ENCODE peak calls at places on chromosomes 1 and 21, in seven cellular contexts. B is pancreas, J is astrocyte of the cerebellum, K is endothelial cell of umbilical vein, Q is bronchial epithelial cell, M is upper lobe of right lung, A is tibial nerve. P is an unnamed sample.

GRCh38 chr1:109306832-109307362 is at the start of gene MYBPHL:
- DNase-seq in B (no peak), J (no peak), K (no peak), Q (no peak), M (peak), A (no peak), P (no peak)

GRCh38 chr1:52424757-52425265 is 20.4 kb downstream of the PRPF38A start:
- DNase-seq in B (no peak), J (no peak), K (no peak), Q (peak), M (no peak), A (no peak), P (no peak)

GRCh38 chr1:35591211-35591610 is 18.1 kb downstream of the TFAP2E start:
- DNase-seq in B (no peak), J (no peak), K (no peak), Q (no peak), M (peak), A (no peak), P (no peak)

GRCh38 chr1:183079697-183080096 is 56.5 kb downstream of the LAMC1 start:
- DNase-seq in B (no peak), J (no peak), K (no peak), Q (no peak), M (no peak), A (no peak), P (no peak)

GRCh38 chr1:25996966-25997758 is 701 bp downstream of the PAFAH2 start:
- DNase-seq in B (no peak), J (no peak), K (peak), Q (peak), M (no peak), A (no peak), P (no peak)

GRCh38 chr1:177585492-177586220 is 384.2 kb downstream of the SEC16B start:
- DNase-seq in B (no peak), J (no peak), K (no peak), Q (peak), M (no peak), A (no peak), P (peak)

GRCh38 chr1:210747890-210748289 is 386.1 kb downstream of the KCNH1 start:
- DNase-seq in B (peak), J (no peak), K (no peak), Q (no peak), M (no peak), A (no peak), P (no peak)

GRCh38 chr1:30892671-30893073 is 15.9 kb downstream of the SDC3 start:
- DNase-seq in B (no peak), J (no peak), K (no peak), Q (no peak), M (no peak), A (no peak), P (no peak)

GRCh38 chr21:17976139-17976538 is 157.0 kb upstream of the C21orf91 start:
- DNase-seq in B (no peak), J (no peak), K (no peak), Q (no peak), M (no peak), A (no peak), P (no peak)

GRCh38 chr1:182974792-182975191 is 21.8 kb upstream of the SHCBP1L start:
- DNase-seq in B (no peak), J (no peak), K (no peak), Q (no peak), M (no peak), A (no peak), P (no peak)

GRCh38 chr21:42066521-42066920 is 4.6 kb upstream of the UMODL1 start:
- DNase-seq in B (no peak), J (no peak), K (no peak), Q (no peak), M (no peak), A (no peak), P (no peak)

GRCh38 chr1:182304218-182305016 is 87.2 kb downstream of the GLUL start:
- DNase-seq in B (no peak), J (no peak), K (no peak), Q (no peak), M (no peak), A (no peak), P (no peak)

GRCh38 chr1:228166170-228166936 is 749 bp downstream of the IBA57 start:
- DNase-seq in B (peak), J (peak), K (no peak), Q (peak), M (no peak), A (peak), P (peak)

GRCh38 chr1:84069236-84069845 is 70.4 kb upstream of the TTLL7 start:
- DNase-seq in B (no peak), J (no peak), K (no peak), Q (no peak), M (no peak), A (no peak), P (no peak)

GRCh38 chr1:102107441-102107840 is 110.7 kb upstream of the OLFM3 start:
- DNase-seq in B (no peak), J (no peak), K (no peak), Q (no peak), M (no peak), A (no peak), P (no peak)

GRCh38 chr1:3702990-3703728 is 49.1 kb upstream of the CCDC27 start:
- DNase-seq in B (no peak), J (no peak), K (no peak), Q (peak), M (no peak), A (no peak), P (peak)

GRCh38 chr1:192872010-192872409 is 63.2 kb downstream of the RGS2 start:
- DNase-seq in B (no peak), J (no peak), K (no peak), Q (no peak), M (no peak), A (no peak), P (no peak)

GRCh38 chr1:229434005-229434640 is at the start of gene ACTA1:
- DNase-seq in B (no peak), J (no peak), K (no peak), Q (no peak), M (no peak), A (no peak), P (no peak)

GRCh38 chr1:225762444-225762843 is 15.2 kb upstream of the SRP9 start:
- DNase-seq in B (no peak), J (no peak), K (no peak), Q (peak), M (no peak), A (no peak), P (no peak)

GRCh38 chr1:237562247-237562823 is 328.4 kb downstream of the ZP4 start:
- DNase-seq in B (no peak), J (peak), K (peak), Q (peak), M (no peak), A (no peak), P (peak)

GRCh38 chr1:215277537-215277936 is 195.0 kb downstream of the KCNK2 start:
- DNase-seq in B (no peak), J (no peak), K (peak), Q (no peak), M (no peak), A (no peak), P (no peak)

GRCh38 chr1:245310605-245311531 is 156.1 kb downstream of the KIF26B start:
- DNase-seq in B (no peak), J (no peak), K (no peak), Q (no peak), M (no peak), A (no peak), P (no peak)

GRCh38 chr1:65509912-65510680 is 89.6 kb downstream of the LEPR start:
- DNase-seq in B (no peak), J (no peak), K (peak), Q (no peak), M (no peak), A (no peak), P (no peak)

GRCh38 chr1:79355073-79355472 is 348.5 kb upstream of the ADGRL4 start:
- DNase-seq in B (no peak), J (peak), K (peak), Q (peak), M (no peak), A (no peak), P (no peak)

GRCh38 chr1:184408580-184408979 is 21.8 kb downstream of the C1orf21 start:
- DNase-seq in B (no peak), J (no peak), K (no peak), Q (no peak), M (no peak), A (no peak), P (no peak)

GRCh38 chr1:184684285-184685077 is 70.2 kb downstream of the EDEM3 start:
- DNase-seq in B (no peak), J (no peak), K (no peak), Q (no peak), M (no peak), A (no peak), P (no peak)

GRCh38 chr1:156661932-156662587 is 15.1 kb downstream of the NES start:
- DNase-seq in B (no peak), J (no peak), K (no peak), Q (no peak), M (no peak), A (no peak), P (no peak)

GRCh38 chr1:199857103-199857502 is 170.4 kb upstream of the NR5A2 start:
- DNase-seq in B (no peak), J (no peak), K (no peak), Q (peak), M (no peak), A (no peak), P (no peak)

GRCh38 chr1:98792123-98792522 is 130.6 kb downstream of the SNX7 start:
- DNase-seq in B (no peak), J (no peak), K (no peak), Q (no peak), M (no peak), A (no peak), P (no peak)

GRCh38 chr1:155206891-155207577 is 663 bp downstream of the THBS3 start:
- DNase-seq in B (peak), J (no peak), K (peak), Q (peak), M (peak), A (peak), P (no peak)

GRCh38 chr1:202210969-202211368 is 17.4 kb downstream of the LGR6 start:
- DNase-seq in B (no peak), J (no peak), K (no peak), Q (no peak), M (no peak), A (no peak), P (no peak)

GRCh38 chr1:223156343-223156742 is 13.3 kb upstream of the TLR5 start:
- DNase-seq in B (no peak), J (no peak), K (no peak), Q (no peak), M (no peak), A (no peak), P (no peak)

GRCh38 chr1:223153177-223154119 is 10.4 kb upstream of the TLR5 start:
- DNase-seq in B (no peak), J (no peak), K (peak), Q (no peak), M (no peak), A (no peak), P (no peak)

GRCh38 chr1:223152399-223152798 is 9.4 kb upstream of the TLR5 start:
- DNase-seq in B (no peak), J (no peak), K (no peak), Q (no peak), M (no peak), A (no peak), P (no peak)

DNA sequence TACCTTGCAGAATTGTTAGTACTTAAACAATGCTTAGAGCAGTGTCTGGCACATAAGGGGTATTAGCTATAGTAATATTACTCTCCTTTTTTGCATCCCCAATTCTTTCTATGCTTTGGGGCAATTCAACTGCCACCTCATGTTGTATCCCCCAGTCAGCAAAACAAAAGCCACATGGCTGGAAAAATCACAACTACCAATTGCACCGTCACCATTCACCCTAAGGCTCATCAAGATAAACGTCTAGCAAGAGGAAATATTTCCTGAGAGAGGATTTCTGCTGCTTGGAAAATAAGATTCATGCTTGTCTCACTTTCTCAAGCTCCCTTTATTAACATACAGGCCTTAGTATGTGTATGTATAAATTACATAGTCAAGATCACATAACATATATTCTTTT is 12.1 kb upstream of the TLR5 start:
- DNase-seq in B (no peak), J (no peak), K (no peak), Q (no peak), M (no peak), A (no peak), P (no peak)
- H3K4me3 ChIP-seq in B (no peak), J (no peak), K (no peak), Q (no peak), M (no peak), A (no peak), P (no peak)

GRCh38 chr1:209747580-209748262 is 8.1 kb upstream of the TRAF3IP3 start:
- DNase-seq in B (peak), J (peak), K (peak), Q (peak), M (peak), A (peak), P (peak)
- TF ChIP-seq CTCF in B (peak), J (peak), K (peak), Q (peak), M (peak), A (peak), P (peak)

DNA sequence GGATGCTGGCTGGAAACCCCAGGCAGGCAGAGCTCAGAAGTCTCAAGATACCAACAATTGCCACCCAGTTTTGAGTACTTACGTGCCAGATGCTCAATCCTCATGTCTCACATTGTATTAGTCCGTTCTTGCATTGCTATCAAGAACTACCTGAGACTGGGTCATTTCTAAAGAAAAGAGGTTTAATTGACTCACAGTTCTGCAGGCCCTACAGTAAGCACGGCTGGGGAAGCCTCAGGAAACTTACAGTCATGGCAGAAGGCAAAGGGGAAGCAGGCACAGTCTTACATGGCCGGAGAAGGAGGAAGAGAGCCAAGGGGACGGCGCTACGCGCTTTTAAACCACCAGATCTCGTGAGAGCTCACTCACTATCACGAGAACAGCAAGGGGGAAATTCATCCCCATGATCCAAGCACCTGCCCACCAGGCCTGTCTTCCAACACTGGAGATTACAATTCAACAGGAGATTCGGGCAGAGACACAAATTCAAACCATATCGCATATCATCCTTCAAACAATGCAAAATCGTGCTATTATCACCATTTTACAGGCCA is 58.0 kb downstream of the KAZN start:
- DNase-seq in B (no peak), J (no peak), K (no peak), Q (no peak), M (no peak), A (no peak), P (no peak)
- H3K4me3 ChIP-seq in B (no peak), J (no peak), K (no peak), Q (no peak), M (no peak), A (no peak), P (no peak)

GRCh38 chr1:37038079-37038702 is 3.9 kb upstream of the GRIK3 start:
- DNase-seq in B (no peak), J (no peak), K (no peak), Q (peak), M (no peak), A (no peak), P (peak)
- TF ChIP-seq CTCF in B (no peak), J (no peak), K (no peak), Q (peak), M (no peak), A (no peak), P (peak)

DNA sequence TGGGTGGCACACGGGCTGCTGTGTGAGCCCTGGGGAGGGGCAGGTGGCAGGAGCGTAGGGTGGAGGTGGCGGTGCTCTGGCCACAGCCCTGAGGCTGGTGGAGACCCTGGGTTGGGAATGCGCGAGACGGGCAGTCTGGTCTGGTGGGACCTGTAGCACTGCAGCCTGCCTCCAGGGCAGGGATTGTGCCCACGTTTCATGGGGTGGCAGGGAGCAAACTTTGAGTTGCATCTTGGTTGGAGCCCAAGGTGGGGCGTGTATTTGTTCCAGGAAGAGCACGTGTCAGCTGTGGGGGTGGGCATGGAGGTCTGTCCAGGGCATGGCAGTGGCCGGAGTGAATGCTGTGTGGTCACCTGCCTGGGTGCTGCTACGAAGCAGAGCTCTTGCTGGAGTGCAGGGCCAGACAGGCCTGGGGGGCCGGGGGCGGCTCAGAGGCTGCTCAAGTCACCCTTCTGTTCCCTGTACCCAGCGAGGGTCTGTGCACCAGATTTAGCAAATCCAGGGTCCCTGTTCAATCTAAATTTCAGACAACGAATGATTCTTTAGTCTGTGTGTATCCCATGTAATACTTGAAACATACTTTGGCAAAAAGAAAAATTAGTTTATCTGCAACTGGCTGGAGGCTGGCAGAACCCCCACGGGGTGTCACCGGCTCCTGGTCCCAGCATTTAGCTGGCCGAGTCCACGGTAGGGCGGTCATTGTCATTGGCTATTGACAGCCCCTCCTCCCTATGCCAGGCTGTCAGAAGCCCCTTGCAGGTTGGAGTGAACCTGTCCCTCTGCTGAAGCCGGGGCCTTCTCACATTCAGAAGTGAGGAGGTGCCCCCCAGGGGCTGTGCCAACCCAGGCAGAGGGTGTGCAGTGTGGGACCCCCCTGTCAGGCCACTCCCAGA is 27.3 kb downstream of the KRTAP10-1 start:
- DNase-seq in B (no peak), J (no peak), K (no peak), Q (no peak), M (no peak), A (no peak), P (no peak)
- H3K4me3 ChIP-seq in B (no peak), J (no peak), K (no peak), Q (no peak), M (no peak), A (no peak), P (no peak)

P was measured in LNCaP clone FGC.